ENCODE peak calls at places on chromosome 5, in nine cellular contexts. H is GM04503; D is activated CD4-positive, alpha-beta T cell treated with anti-CD3 and anti-CD28 coated beads, Interleukin-2, amount 50 U/mL, for 1 hour; O is Caco-2; P is NCI-H1930; V is GM10248; N is NCI-H1417; B is stimulated activated CD4-positive, alpha-beta T cell treated with anti-CD3 and anti-CD28 coated beads, TNF-alpha, amount 100 ng/mL, for 24 hours; I is activated naive CD4-positive, alpha-beta T cell treated with Interleukin-2 at 50 U/mL for 16 hours. W is an unnamed sample.

GRCh38 chr5:122699226-122699625 is 75.7 kb upstream of the SNX2 start:
- DNase-seq in O (no peak), V (no peak), H (no peak), B (no peak), I (no peak), P (no peak), N (no peak), D (no peak), W (no peak)

GRCh38 chr5:138956801-138957200 is 81.7 kb upstream of the LRRTM2 start:
- DNase-seq in O (no peak), B (no peak), P (no peak), N (no peak), V (no peak), H (no peak), I (no peak), D (no peak), W (no peak)

GRCh38 chr5:180467028-180467427 is 27.2 kb upstream of the CNOT6 start:
- DNase-seq in O (no peak), D (no peak), H (no peak), I (no peak), V (no peak), N (no peak), P (no peak), B (no peak), W (no peak)

GRCh38 chr5:31934156-31934555 is 240.0 kb downstream of the GOLPH3 start:
- DNase-seq in H (no peak), N (no peak), V (no peak), B (no peak), P (no peak), D (no peak), O (no peak), I (no peak), W (no peak)

GRCh38 chr5:150272531-150272930 is 17.0 kb downstream of the CAMK2A start:
- DNase-seq in O (peak), I (no peak), D (no peak), V (no peak), B (no peak), N (peak), P (no peak), H (no peak), W (no peak)

GRCh38 chr5:67215592-67216471 is 19.2 kb upstream of the CD180 start:
- DNase-seq in H (no peak), V (peak), D (peak), P (no peak), I (peak), B (peak), O (no peak), N (no peak), W (peak)

GRCh38 chr5:38540348-38540747 is 16.1 kb downstream of the LIFR start:
- DNase-seq in B (no peak), D (no peak), N (peak), O (no peak), I (no peak), V (no peak), H (no peak), P (peak), W (no peak)

GRCh38 chr5:154519375-154519774 is 41.3 kb upstream of the HAND1 start:
- DNase-seq in V (no peak), D (no peak), I (no peak), B (no peak), H (no peak), P (no peak), N (no peak), O (no peak), W (no peak)

GRCh38 chr5:45741110-45741509 is 44.9 kb upstream of the HCN1 start:
- DNase-seq in I (no peak), B (no peak), H (no peak), D (no peak), P (no peak), N (no peak), V (no peak), O (no peak), W (no peak)

GRCh38 chr5:118956727-118957126 is 31.6 kb downstream of the DTWD2 start:
- DNase-seq in H (peak), D (no peak), N (peak), P (no peak), V (no peak), B (no peak), O (no peak), I (no peak), W (no peak)

GRCh38 chr5:59661306-59661705 is 232.2 kb downstream of the PDE4D start:
- DNase-seq in P (peak), V (no peak), N (no peak), B (no peak), H (no peak), I (no peak), O (no peak), D (no peak), W (no peak)

GRCh38 chr5:1414311-1415058 is 30.8 kb downstream of the SLC6A3 start:
- DNase-seq in B (no peak), O (no peak), I (no peak), H (no peak), N (no peak), V (peak), D (no peak), P (no peak), W (no peak)

GRCh38 chr5:93588586-93589347 is 5.7 kb downstream of the NR2F1 start:
- DNase-seq in D (no peak), O (no peak), P (no peak), V (no peak), N (no peak), B (no peak), I (no peak), H (no peak), W (no peak)

GRCh38 chr5:84696651-84697050 is 312.0 kb upstream of the EDIL3 start:
- DNase-seq in B (no peak), O (no peak), H (no peak), N (no peak), I (no peak), P (no peak), V (no peak), D (no peak), W (no peak)

GRCh38 chr5:177495243-177496060 is 2.0 kb downstream of the PDLIM7 start:
- DNase-seq in O (no peak), V (peak), D (no peak), I (no peak), N (no peak), B (no peak), H (peak), P (no peak), W (peak)

GRCh38 chr5:134736173-134736812 is 2.1 kb upstream of the CAMLG start:
- DNase-seq in V (no peak), B (no peak), O (no peak), H (no peak), P (no peak), N (no peak), I (no peak), D (no peak), W (no peak)

GRCh38 chr5:68683632-68684035 is 410.2 kb upstream of the SLC30A5 start:
- DNase-seq in O (no peak), N (peak), H (peak), P (no peak), I (no peak), V (no peak), D (no peak), B (no peak), W (no peak)

GRCh38 chr5:132776077-132776931 is 735 bp downstream of the SEPTIN8 start:
- DNase-seq in V (no peak), D (no peak), P (no peak), H (no peak), B (no peak), O (peak), I (no peak), N (no peak), W (no peak)

GRCh38 chr5:157463621-157464407 is 3.8 kb downstream of the NIPAL4 start:
- DNase-seq in B (no peak), I (no peak), V (no peak), H (peak), O (no peak), D (no peak), P (no peak), N (peak), W (no peak)

GRCh38 chr5:58458851-58459275 is 1.0 kb downstream of the PLK2 start:
- DNase-seq in H (no peak), D (no peak), V (no peak), P (no peak), I (no peak), O (no peak), B (no peak), N (no peak), W (no peak)

GRCh38 chr5:136212252-136212721 is 19.3 kb upstream of the SMIM32 start:
- DNase-seq in H (no peak), D (peak), P (peak), B (peak), I (peak), V (peak), N (peak), O (peak), W (peak)

GRCh38 chr5:177458122-177458681 is 11.6 kb downstream of the PRR7 start:
- DNase-seq in D (no peak), N (no peak), P (no peak), H (no peak), B (no peak), V (no peak), I (no peak), O (no peak), W (no peak)

GRCh38 chr5:131814990-131815389 is 18.2 kb upstream of the FNIP1 start:
- DNase-seq in N (no peak), P (no peak), B (no peak), D (no peak), I (no peak), O (no peak), V (no peak), H (peak), W (no peak)

GRCh38 chr5:176812269-176813259 is 2.2 kb downstream of the UNC5A start:
- DNase-seq in D (no peak), O (peak), P (no peak), B (no peak), V (peak), N (no peak), H (no peak), I (no peak), W (no peak)

W was measured in activated CD8-positive, alpha-beta memory T cell treated with anti-CD3 and anti-CD28 coated beads, Interleukin-2, amount 10 ng/mL, durations not matched to agents 7 days and 5 days.